ENCODE peak calls at places on chromosome 13, in four cellular contexts. F, U, D and O are unnamed samples.

GRCh38 chr13:30346159-30346788 is 38.9 kb upstream of the KATNAL1 start:
- DNase-seq in F (no peak), U (no peak), D (no peak), O (no peak)

GRCh38 chr13:31773538-31773937 is 34.2 kb downstream of the RXFP2 start:
- DNase-seq in F (no peak), U (no peak), D (peak), O (no peak)

GRCh38 chr13:44048326-44048725 is 168.6 kb downstream of the LACC1 start:
- DNase-seq in F (no peak), U (no peak), D (no peak), O (no peak)

GRCh38 chr13:51786425-51787010 is 17.4 kb downstream of the DHRS12 start:
- DNase-seq in F (no peak), U (no peak), D (no peak), O (no peak)

GRCh38 chr13:73598021-73598712 is 536.0 kb downstream of the KLF12 start:
- DNase-seq in F (no peak), U (no peak), D (no peak), O (no peak)

GRCh38 chr13:104949840-104950805 is 1585.3 kb downstream of the EFNB2 start:
- DNase-seq in F (no peak), U (no peak), D (no peak), O (no peak)

GRCh38 chr13:67549331-67549730 is 319.2 kb upstream of the PCDH9 start:
- DNase-seq in F (no peak), U (no peak), D (no peak), O (no peak)

GRCh38 chr13:44756411-44756810 is 180.3 kb upstream of the TSC22D1 start:
- DNase-seq in F (no peak), U (no peak), D (peak), O (no peak)

GRCh38 chr13:43874512-43875092 is 4.9 kb downstream of the CCDC122 start:
- DNase-seq in F (no peak), U (peak), D (peak), O (no peak)

GRCh38 chr13:88958821-88959220 is 1287.7 kb downstream of the SLITRK5 start:
- DNase-seq in F (no peak), U (no peak), D (no peak), O (no peak)

GRCh38 chr13:110524484-110525254 is 36.9 kb downstream of the RAB20 start:
- DNase-seq in F (no peak), U (no peak), D (no peak), O (no peak)
- H3K9ac ChIP-seq in F (no peak), U (peak), D (no peak), O (no peak)

GRCh38 chr13:87810391-87810801 is 139.2 kb downstream of the SLITRK5 start:
- DNase-seq in F (peak), U (no peak), D (no peak), O (no peak)

GRCh38 chr13:87814444-87814843 is 143.3 kb downstream of the SLITRK5 start:
- DNase-seq in F (no peak), U (no peak), D (no peak), O (no peak)

DNA sequence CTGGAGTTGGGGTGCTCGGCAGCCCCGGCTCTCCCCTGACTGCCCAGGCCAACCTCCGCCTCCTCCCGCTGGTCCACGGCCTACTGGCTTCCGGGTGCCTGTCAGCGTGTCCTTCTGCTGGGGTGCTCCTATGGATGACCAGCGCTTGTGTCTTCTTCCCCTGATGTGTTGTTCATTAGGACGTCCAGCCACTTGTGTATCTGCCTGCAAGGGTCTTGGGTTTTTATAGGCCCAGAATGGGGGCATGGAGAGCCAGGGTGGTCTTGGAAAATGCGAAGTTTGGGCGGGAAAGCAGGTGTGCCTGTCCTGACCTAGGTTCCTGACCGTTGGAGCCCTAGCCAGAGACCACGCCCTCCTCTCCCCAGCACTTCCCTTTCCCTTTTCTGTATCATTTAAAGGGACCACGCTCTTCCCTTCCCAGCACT is 139.8 kb downstream of the SLITRK5 start:
- DNase-seq in F (no peak), U (no peak), D (no peak), O (no peak)
- H3K4me3 ChIP-seq in F (no peak), U (no peak), D (no peak), O (no peak)

DNA sequence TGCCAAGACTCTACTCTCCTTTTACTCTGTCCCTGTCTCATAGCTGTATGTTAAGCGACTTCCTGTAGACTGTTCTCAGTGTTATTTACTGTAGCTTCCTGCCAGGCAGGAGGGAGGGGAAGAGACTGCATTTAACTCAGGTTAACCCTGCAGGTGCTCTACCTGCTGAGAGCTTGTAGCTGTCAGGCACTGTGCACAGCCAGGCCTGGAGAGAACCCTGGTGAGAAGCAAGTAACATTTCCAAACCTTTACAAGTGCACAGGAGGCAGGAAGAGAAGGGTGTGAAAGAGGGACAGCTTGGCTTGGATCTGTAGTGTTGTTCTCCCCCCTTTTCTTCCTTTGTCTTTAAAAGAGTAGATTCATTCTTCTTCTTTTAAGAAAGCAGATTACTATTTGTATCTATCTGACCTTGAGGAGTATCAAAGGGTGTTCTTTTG is 167.1 kb downstream of the LMO7 start:
- DNase-seq in F (peak), U (no peak), D (peak), O (no peak)
- H3K27ac ChIP-seq in F (no peak), U (no peak), D (no peak), O (no peak)

GRCh38 chr13:111202149-111202548 is 87.0 kb downstream of the ARHGEF7 start:
- DNase-seq in F (peak), U (no peak), D (peak), O (no peak)
- H3K9ac ChIP-seq in F (no peak), U (no peak), D (peak), O (no peak)

GRCh38 chr13:40060318-40061007 is 405.0 kb downstream of the COG6 start:
- DNase-seq in F (no peak), U (no peak), D (no peak), O (peak)
- H3K4me3 ChIP-seq in F (no peak), U (no peak), D (no peak), O (peak)